ENCODE peak calls at places on chromosomes 4 and X, in five cellular contexts. Q is breast epithelium; M is cardiac muscle cell; V is CD8-positive, alpha-beta memory T cell; J is CD8-positive, alpha-beta T cell. X is an unnamed sample.

GRCh38 chr4:17780461-17781071 is 855 bp downstream of the FAM184B start:
- DNase-seq in M (no peak), J (no peak), Q (no peak), V (no peak), X (no peak)

GRCh38 chr4:105644270-105644669 is 64.2 kb downstream of the INTS12 start:
- DNase-seq in Q (no peak), V (no peak), M (no peak), J (no peak), X (no peak)

GRCh38 chr4:142278171-142278570 is 567.9 kb downstream of the INPP4B start:
- DNase-seq in V (no peak), J (no peak), M (no peak), Q (no peak), X (no peak)

GRCh38 chrX:9873952-9874351 is 87.7 kb downstream of the SHROOM2 start:
- DNase-seq in J (peak; percentile 14), M (peak; percentile 31), V (peak; percentile 13), Q (no peak), X (no peak)

GRCh38 chr4:139472761-139473335 is 18.9 kb downstream of the RAB33B start:
- DNase-seq in J (no peak), Q (no peak), M (no peak), V (no peak), X (no peak)

GRCh38 chr4:8201341-8201781 is 2.3 kb downstream of the SH3TC1 start:
- DNase-seq in V (peak; percentile 32), M (no peak), J (peak; percentile 31), Q (no peak), X (peak; percentile 74)

GRCh38 chr4:144820706-144821105 is 174.8 kb downstream of the HHIP start:
- DNase-seq in J (no peak), V (no peak), M (no peak), Q (no peak), X (no peak)

GRCh38 chr4:143405197-143405730 is 68.6 kb downstream of the GAB1 start:
- DNase-seq in M (no peak), V (no peak), Q (no peak), J (no peak), X (no peak)

GRCh38 chr4:55673424-55673823 is 37.3 kb upstream of the NMU start:
- DNase-seq in V (no peak), J (no peak), Q (no peak), M (no peak), X (no peak)

GRCh38 chr4:89847571-89848325 is 10.8 kb upstream of the SNCA start:
- DNase-seq in Q (no peak), M (no peak), J (no peak), V (no peak), X (no peak)

GRCh38 chr4:88689877-88690276 is 7.8 kb downstream of the NAP1L5 start:
- DNase-seq in J (no peak), M (no peak), V (no peak), Q (no peak), X (no peak)

GRCh38 chrX:110146521-110146920 is 143.6 kb downstream of the TMEM164 start:
- DNase-seq in J (peak; percentile 26), V (peak; percentile 14), Q (no peak), M (peak; percentile 73), X (peak; percentile 64)

GRCh38 chrX:21998037-21998436 is 34.1 kb upstream of the PHEX start:
- DNase-seq in V (no peak), Q (no peak), J (no peak), M (no peak), X (no peak)
- H3K4me1 ChIP-seq in V (no peaks in the 10 kb centered on the region), Q (no peaks in the 10 kb centered on the region), J (no peaks in the 10 kb centered on the region), M (peaks cover 7% of the 10 kb centered on the region), X (no peaks in the 10 kb centered on the region)

GRCh38 chr4:169201144-169202124 is 69.3 kb downstream of the SH3RF1 start:
- DNase-seq in Q (no peak), M (no peak), J (no peak), V (no peak), X (no peak)
- H3K4me1 ChIP-seq in Q (no peaks in the 10 kb centered on the region), M (no peaks in the 10 kb centered on the region), J (no peaks in the 10 kb centered on the region), V (no peaks in the 10 kb centered on the region), X (no peaks in the 10 kb centered on the region)

GRCh38 chr4:113692809-113693411 is 68.6 kb downstream of the CAMK2D start:
- DNase-seq in Q (no peak), M (no peak), J (no peak), V (no peak), X (no peak)

GRCh38 chr4:113693993-113694392 is 67.5 kb downstream of the CAMK2D start:
- DNase-seq in Q (no peak), V (no peak), J (no peak), M (no peak), X (no peak)

GRCh38 chr4:113697429-113697828 is 64.1 kb downstream of the CAMK2D start:
- DNase-seq in V (no peak), Q (no peak), M (no peak), J (no peak), X (no peak)

GRCh38 chr4:113691676-113692075 is 69.9 kb downstream of the CAMK2D start:
- DNase-seq in M (no peak), V (no peak), J (no peak), Q (no peak), X (no peak)

GRCh38 chr4:113695328-113696169 is 66.0 kb downstream of the CAMK2D start:
- DNase-seq in Q (no peak), V (no peak), J (no peak), M (no peak), X (no peak)
- H3K4me1 ChIP-seq in Q (no peaks in the 10 kb centered on the region), V (peaks cover 12% of the 10 kb centered on the region), J (peaks cover 10% of the 10 kb centered on the region), M (peaks cover 10% of the 10 kb centered on the region), X (peaks cover 11% of the 10 kb centered on the region)

GRCh38 chr4:113756005-113756410 is 5.5 kb downstream of the CAMK2D start:
- DNase-seq in J (no peak), M (no peak), V (no peak), Q (no peak), X (no peak)
- H3K4me1 ChIP-seq in J (peaks cover 27% of the 10 kb centered on the region), M (peaks cover 19% of the 10 kb centered on the region), V (peaks cover 29% of the 10 kb centered on the region), Q (peaks cover 4% of the 10 kb centered on the region), X (peaks cover 5% of the 10 kb centered on the region)

DNA sequence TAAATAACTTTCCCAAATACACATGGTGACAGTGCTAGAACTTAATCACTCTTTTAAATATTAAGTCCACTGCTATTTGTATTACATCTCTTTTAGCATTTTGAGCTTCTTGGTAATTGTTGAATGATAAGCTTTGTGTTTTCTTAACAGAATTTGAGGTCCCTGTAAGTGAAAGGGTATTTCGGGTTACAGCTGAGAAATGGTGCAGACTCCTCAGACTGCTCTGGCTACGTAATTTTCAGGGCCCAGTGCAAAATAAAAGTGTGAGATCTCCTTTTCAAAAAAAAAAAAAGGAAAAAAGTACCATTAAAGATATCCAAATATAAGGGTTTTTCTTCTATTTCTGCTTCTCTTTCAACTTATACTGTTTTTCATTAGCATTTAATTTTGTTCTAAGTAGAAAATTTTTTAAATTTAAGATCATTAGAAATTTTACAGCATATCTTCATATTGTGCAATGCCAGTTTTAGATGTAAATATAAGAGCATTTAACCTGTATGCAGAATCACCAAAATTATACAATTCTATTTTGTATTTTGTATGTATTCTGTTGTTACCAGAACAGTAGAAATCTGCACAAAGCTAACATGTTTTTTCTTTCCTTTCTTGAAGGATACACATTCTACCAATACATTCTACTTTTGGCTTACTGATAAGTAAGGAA is 33.6 kb upstream of the FGF5 start:
- DNase-seq in J (no peak), M (no peak), Q (no peak), V (no peak), X (no peak)
- H3K4me1 ChIP-seq in J (no peaks in the 10 kb centered on the region), M (no peaks in the 10 kb centered on the region), Q (no peaks in the 10 kb centered on the region), V (no peaks in the 10 kb centered on the region), X (no peaks in the 10 kb centered on the region)

DNA sequence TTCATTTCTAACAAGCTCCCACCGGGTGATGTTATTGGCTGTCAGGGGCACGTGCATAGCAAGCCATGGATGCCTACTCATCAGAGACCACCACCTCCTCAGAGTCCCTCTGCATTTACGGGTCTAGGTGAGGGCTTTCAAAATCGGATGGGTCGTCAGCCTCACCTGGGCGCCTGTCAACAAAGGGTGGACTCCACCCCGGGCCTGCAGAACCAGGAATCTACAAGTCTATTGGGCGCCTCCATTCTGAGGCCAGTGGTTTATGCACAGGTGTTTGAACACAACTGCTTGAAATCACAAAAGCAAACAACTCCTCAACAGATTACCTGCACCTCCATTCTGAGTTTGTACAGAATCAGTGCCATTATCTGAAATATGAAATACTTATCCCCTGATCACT is 318.9 kb downstream of the PTTG2 start:
- DNase-seq in V (no peak), J (no peak), M (no peak), Q (no peak), X (no peak)
- H3K4me1 ChIP-seq in V (no peaks in the 10 kb centered on the region), J (no peaks in the 10 kb centered on the region), M (no peaks in the 10 kb centered on the region), Q (no peaks in the 10 kb centered on the region), X (no peaks in the 10 kb centered on the region)

DNA sequence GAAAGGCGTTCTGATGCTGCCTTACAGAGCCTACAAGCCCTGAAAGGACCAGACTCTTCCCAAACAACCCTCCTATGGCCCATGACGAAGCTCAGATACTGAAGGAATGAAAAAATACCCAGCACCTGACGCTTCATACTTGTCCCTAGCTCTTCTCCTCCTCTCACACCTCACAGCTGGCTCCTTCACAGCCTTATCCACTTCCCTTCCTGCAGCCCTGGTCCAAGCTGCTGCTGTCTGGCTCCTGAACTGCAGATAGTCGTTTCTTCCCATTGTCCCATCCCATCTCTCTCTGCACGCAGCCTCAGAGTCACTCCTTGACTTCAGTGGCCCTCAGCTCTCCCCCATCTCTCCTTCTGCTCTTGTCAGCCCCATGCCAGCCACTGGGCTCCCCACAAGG is 56.6 kb downstream of the FAM193A start:
- DNase-seq in V (no peak), M (no peak), J (no peak), Q (no peak), X (no peak)
- H3K4me1 ChIP-seq in V (peaks cover 35% of the 10 kb centered on the region), M (peaks cover 36% of the 10 kb centered on the region), J (peaks cover 32% of the 10 kb centered on the region), Q (peaks cover 7% of the 10 kb centered on the region), X (peaks cover 2% of the 10 kb centered on the region)

GRCh38 chrX:125378205-125378604 is 58.5 kb downstream of the TEX13C start:
- DNase-seq in V (no peak), Q (no peak), M (no peak), J (no peak), X (no peak)

GRCh38 chrX:125374169-125374568 is 54.5 kb downstream of the TEX13C start:
- DNase-seq in J (no peak), Q (no peak), M (no peak), V (no peak), X (no peak)
- H3K4me1 ChIP-seq in J (no peaks in the 10 kb centered on the region), Q (no peaks in the 10 kb centered on the region), M (no peaks in the 10 kb centered on the region), V (no peaks in the 10 kb centered on the region), X (no peaks in the 10 kb centered on the region)

GRCh38 chrX:71053217-71053621 is 14.9 kb downstream of the SNX12 start:
- DNase-seq in Q (no peak), M (peak; percentile 75), V (no peak), J (no peak), X (no peak)
- H3K4me1 ChIP-seq in Q (no peaks in the 10 kb centered on the region), M (no peaks in the 10 kb centered on the region), V (no peaks in the 10 kb centered on the region), J (peaks cover 3% of the 10 kb centered on the region), X (no peaks in the 10 kb centered on the region)

X was measured in Peyer's patch.